ENCODE peak calls at places on chromosome 4, in nine cellular contexts. One of them, this sample, is unnamed.

GRCh38 chr4:6451309-6451708 is 21.1 kb downstream of the PPP2R2C start:
- DNase-seq in stomach: no peak
- DNase-seq in NCI-H1092: no peak
- DNase-seq in activated CD8-positive, alpha-beta T cell treated with anti-CD3 and anti-CD28 coated beads for 36 hours: no peak
- DNase-seq in activated naive CD4-positive, alpha-beta T cell treated with anti-CD3 and anti-CD28 coated beads, Interleukin-2, amount 50 U/mL, for 16 hours: no peak
- DNase-seq in NT2/D1: no peak
- DNase-seq in HL-60: no peak
- DNase-seq in NCI-H1417: no peak
- DNase-seq in CD4-positive, alpha-beta T cell: no peak
- DNase-seq in this sample: no peak

GRCh38 chr4:185457136-185457535 is 14.4 kb downstream of the CCDC110 start:
- DNase-seq in stomach: no peak
- DNase-seq in HL-60: no peak
- DNase-seq in NCI-H1417: peak
- DNase-seq in NCI-H1092: no peak
- DNase-seq in activated naive CD4-positive, alpha-beta T cell treated with anti-CD3 and anti-CD28 coated beads, Interleukin-2, amount 50 U/mL, for 16 hours: no peak
- DNase-seq in CD4-positive, alpha-beta T cell: no peak
- DNase-seq in NT2/D1: no peak
- DNase-seq in activated CD8-positive, alpha-beta T cell treated with anti-CD3 and anti-CD28 coated beads for 36 hours: no peak
- DNase-seq in this sample: no peak

GRCh38 chr4:184170996-184171395 is 46.7 kb downstream of the ENPP6 start:
- DNase-seq in HL-60: no peak
- DNase-seq in NCI-H1417: peak
- DNase-seq in NT2/D1: no peak
- DNase-seq in stomach: no peak
- DNase-seq in activated CD8-positive, alpha-beta T cell treated with anti-CD3 and anti-CD28 coated beads for 36 hours: no peak
- DNase-seq in activated naive CD4-positive, alpha-beta T cell treated with anti-CD3 and anti-CD28 coated beads, Interleukin-2, amount 50 U/mL, for 16 hours: no peak
- DNase-seq in CD4-positive, alpha-beta T cell: no peak
- DNase-seq in NCI-H1092: no peak
- DNase-seq in this sample: no peak

GRCh38 chr4:168019019-168019651 is 73.2 kb upstream of the ANXA10 start:
- DNase-seq in NCI-H1092: no peak
- DNase-seq in NCI-H1417: no peak
- DNase-seq in CD4-positive, alpha-beta T cell: no peak
- DNase-seq in HL-60: no peak
- DNase-seq in NT2/D1: no peak
- DNase-seq in stomach: no peak
- DNase-seq in activated naive CD4-positive, alpha-beta T cell treated with anti-CD3 and anti-CD28 coated beads, Interleukin-2, amount 50 U/mL, for 16 hours: no peak
- DNase-seq in activated CD8-positive, alpha-beta T cell treated with anti-CD3 and anti-CD28 coated beads for 36 hours: no peak
- DNase-seq in this sample: no peak

GRCh38 chr4:55079451-55080173 is 45.8 kb downstream of the KDR start:
- DNase-seq in activated naive CD4-positive, alpha-beta T cell treated with anti-CD3 and anti-CD28 coated beads, Interleukin-2, amount 50 U/mL, for 16 hours: no peak
- DNase-seq in NCI-H1417: no peak
- DNase-seq in activated CD8-positive, alpha-beta T cell treated with anti-CD3 and anti-CD28 coated beads for 36 hours: no peak
- DNase-seq in HL-60: no peak
- DNase-seq in CD4-positive, alpha-beta T cell: no peak
- DNase-seq in stomach: no peak
- DNase-seq in NT2/D1: no peak
- DNase-seq in NCI-H1092: no peak
- DNase-seq in this sample: no peak

GRCh38 chr4:113695328-113696169 is 66.0 kb downstream of the CAMK2D start:
- DNase-seq in stomach: no peak
- DNase-seq in HL-60: no peak
- DNase-seq in CD4-positive, alpha-beta T cell: no peak
- DNase-seq in NCI-H1092: no peak
- DNase-seq in activated CD8-positive, alpha-beta T cell treated with anti-CD3 and anti-CD28 coated beads for 36 hours: no peak
- DNase-seq in activated naive CD4-positive, alpha-beta T cell treated with anti-CD3 and anti-CD28 coated beads, Interleukin-2, amount 50 U/mL, for 16 hours: no peak
- DNase-seq in NT2/D1: no peak
- DNase-seq in NCI-H1417: no peak
- DNase-seq in this sample: no peak

GRCh38 chr4:122842984-122843531 is 16.4 kb downstream of the FGF2 start:
- DNase-seq in activated CD8-positive, alpha-beta T cell treated with anti-CD3 and anti-CD28 coated beads for 36 hours: no peak
- DNase-seq in HL-60: no peak
- DNase-seq in NCI-H1417: no peak
- DNase-seq in CD4-positive, alpha-beta T cell: no peak
- DNase-seq in stomach: no peak
- DNase-seq in activated naive CD4-positive, alpha-beta T cell treated with anti-CD3 and anti-CD28 coated beads, Interleukin-2, amount 50 U/mL, for 16 hours: no peak
- DNase-seq in NCI-H1092: no peak
- DNase-seq in NT2/D1: no peak
- DNase-seq in this sample: no peak

GRCh38 chr4:57109530-57109846 is 697 bp downstream of the IGFBP7 start:
- DNase-seq in NCI-H1417: no peak
- DNase-seq in activated naive CD4-positive, alpha-beta T cell treated with anti-CD3 and anti-CD28 coated beads, Interleukin-2, amount 50 U/mL, for 16 hours: no peak
- DNase-seq in activated CD8-positive, alpha-beta T cell treated with anti-CD3 and anti-CD28 coated beads for 36 hours: no peak
- DNase-seq in NT2/D1: no peak
- DNase-seq in CD4-positive, alpha-beta T cell: no peak
- DNase-seq in stomach: no peak
- DNase-seq in NCI-H1092: no peak
- DNase-seq in HL-60: no peak
- DNase-seq in this sample: no peak

GRCh38 chr4:28918871-28919270 is 1801.3 kb upstream of the PCDH7 start:
- DNase-seq in CD4-positive, alpha-beta T cell: no peak
- DNase-seq in activated CD8-positive, alpha-beta T cell treated with anti-CD3 and anti-CD28 coated beads for 36 hours: no peak
- DNase-seq in NCI-H1092: no peak
- DNase-seq in NT2/D1: no peak
- DNase-seq in activated naive CD4-positive, alpha-beta T cell treated with anti-CD3 and anti-CD28 coated beads, Interleukin-2, amount 50 U/mL, for 16 hours: no peak
- DNase-seq in NCI-H1417: no peak
- DNase-seq in stomach: no peak
- DNase-seq in HL-60: no peak
- DNase-seq in this sample: no peak

GRCh38 chr4:15612136-15612535 is 43.0 kb downstream of the FBXL5 start:
- DNase-seq in activated CD8-positive, alpha-beta T cell treated with anti-CD3 and anti-CD28 coated beads for 36 hours: no peak
- DNase-seq in NT2/D1: no peak
- DNase-seq in NCI-H1092: no peak
- DNase-seq in NCI-H1417: no peak
- DNase-seq in HL-60: no peak
- DNase-seq in stomach: no peak
- DNase-seq in activated naive CD4-positive, alpha-beta T cell treated with anti-CD3 and anti-CD28 coated beads, Interleukin-2, amount 50 U/mL, for 16 hours: no peak
- DNase-seq in CD4-positive, alpha-beta T cell: no peak
- DNase-seq in this sample: no peak

This sample was measured in erythroblast.